ENCODE peak calls at places on chromosomes 3 and 15, in nine cellular contexts. E is GM12864; S is fibroblast of lung; W is hepatocyte; M is GM12865; Z is colonic mucosa; O is activated CD8-positive, alpha-beta T cell treated with anti-CD3 and anti-CD28 coated beads for 36 hours; T is cardiac muscle cell; G is spleen. D is an unnamed sample.

GRCh38 chr15:74172751-74173544 is 562 bp upstream of the ISLR start:
- DNase-seq in E (no peak), Z (peak), M (no peak), G (peak), S (peak), O (no peak), T (peak), W (peak), D (no peak)

GRCh38 chr3:32246079-32246675 is 7.7 kb downstream of the CMTM8 start:
- DNase-seq in W (no peak), G (no peak), E (no peak), S (no peak), Z (no peak), O (no peak), M (no peak), T (no peak), D (no peak)

GRCh38 chr3:66452247-66453040 is 48.4 kb downstream of the LRIG1 start:
- DNase-seq in G (no peak), Z (no peak), M (no peak), W (no peak), S (no peak), T (no peak), O (no peak), E (no peak), D (no peak)

GRCh38 chr15:74327756-74328155 is 39.7 kb downstream of the CYP11A1 start:
- DNase-seq in M (no peak), E (no peak), Z (no peak), S (peak), W (no peak), G (no peak), T (no peak), O (no peak), D (no peak)

GRCh38 chr3:151382671-151383070 is 1.9 kb downstream of the P2RY12 start:
- DNase-seq in Z (peak), E (no peak), W (peak), S (no peak), T (no peak), G (no peak), O (no peak), M (peak), D (no peak)

GRCh38 chr3:89628856-89629255 is 521.4 kb downstream of the EPHA3 start:
- DNase-seq in M (no peak), Z (no peak), T (no peak), O (no peak), W (no peak), G (no peak), E (no peak), S (no peak), D (no peak)

GRCh38 chr3:124886168-124887051 is 755 bp downstream of the ITGB5 start:
- DNase-seq in T (peak), G (peak), O (peak), M (peak), E (no peak), S (peak), W (peak), Z (peak), D (peak)

GRCh38 chr15:69325456-69325971 is 26.8 kb downstream of the PAQR5 start:
- DNase-seq in W (no peak), S (no peak), M (no peak), O (no peak), T (no peak), Z (peak), G (no peak), E (no peak), D (no peak)

GRCh38 chr3:6551165-6551564 is 309.8 kb upstream of the GRM7 start:
- DNase-seq in S (no peak), G (no peak), W (no peak), E (no peak), Z (no peak), M (no peak), T (no peak), O (no peak), D (no peak)

GRCh38 chr3:40086890-40087884 is 222.3 kb upstream of the EIF1B start:
- DNase-seq in Z (peak), E (no peak), S (no peak), G (no peak), W (peak), O (no peak), M (no peak), T (no peak), D (no peak)

GRCh38 chr3:18424213-18424861 is 802 bp downstream of the SATB1 start:
- DNase-seq in S (no peak), E (no peak), Z (peak), M (peak), T (no peak), W (peak), G (peak), O (peak), D (peak)

GRCh38 chr3:4720316-4721075 is 227.3 kb downstream of the ITPR1 start:
- DNase-seq in M (peak), T (peak), E (no peak), W (peak), S (peak), O (peak), Z (peak), G (no peak), D (peak)

GRCh38 chr3:48429416-48430358 is at the start of gene PLXNB1:
- DNase-seq in O (peak), T (peak), S (peak), M (peak), W (peak), E (no peak), G (peak), Z (peak), D (peak)

GRCh38 chr3:160876568-160877100 is 120.6 kb downstream of the PPM1L start:
- DNase-seq in O (no peak), Z (no peak), E (no peak), T (no peak), M (no peak), G (no peak), W (no peak), S (no peak), D (no peak)

GRCh38 chr15:82933576-82933975 is 18.9 kb downstream of the HOMER2 start:
- DNase-seq in W (no peak), T (no peak), S (peak), G (peak), M (no peak), Z (no peak), E (no peak), O (peak), D (no peak)

GRCh38 chr3:34203386-34203785 is 405.0 kb downstream of the PDCD6IP start:
- DNase-seq in Z (no peak), O (no peak), T (no peak), W (no peak), S (no peak), M (no peak), G (no peak), E (no peak), D (no peak)

GRCh38 chr3:140004271-140004670 is 69.3 kb downstream of the CLSTN2 start:
- DNase-seq in M (no peak), E (no peak), W (no peak), S (no peak), G (no peak), O (no peak), Z (no peak), T (no peak), D (no peak)

GRCh38 chr3:34947849-34948248 is 691.5 kb upstream of the ARPP21 start:
- DNase-seq in S (peak), Z (no peak), W (no peak), O (no peak), M (no peak), T (peak), E (no peak), G (no peak), D (no peak)

GRCh38 chr15:91627473-91628309 is 225.8 kb upstream of the SLCO3A1 start:
- DNase-seq in E (no peak), Z (no peak), G (no peak), M (no peak), T (peak), W (peak), S (peak), O (no peak), D (no peak)

GRCh38 chr3:112399064-112399463 is 66.1 kb downstream of the CD200 start:
- DNase-seq in T (no peak), W (no peak), Z (no peak), M (no peak), S (no peak), E (no peak), G (no peak), O (no peak), D (no peak)

GRCh38 chr3:112405845-112406244 is 72.9 kb downstream of the CD200 start:
- DNase-seq in E (peak), O (peak), Z (no peak), S (no peak), T (no peak), W (no peak), G (no peak), M (peak), D (no peak)

GRCh38 chr3:112403101-112403500 is 70.1 kb downstream of the CD200 start:
- DNase-seq in W (no peak), Z (no peak), G (no peak), E (no peak), M (no peak), S (no peak), T (no peak), O (no peak), D (no peak)

GRCh38 chr3:112397529-112397928 is 64.6 kb downstream of the CD200 start:
- DNase-seq in W (no peak), E (no peak), T (no peak), S (no peak), O (no peak), M (no peak), G (no peak), Z (no peak), D (no peak)

GRCh38 chr3:112401617-112402016 is 68.7 kb downstream of the CD200 start:
- DNase-seq in M (no peak), E (no peak), W (no peak), G (no peak), Z (no peak), T (no peak), O (no peak), S (no peak), D (no peak)
- TF ChIP-seq CTCF in M (no peak), E (no peak), W (no peak), G (no peak), Z (no peak), T (no peak), O (no peak), S (no peak), D (no peak)

DNA sequence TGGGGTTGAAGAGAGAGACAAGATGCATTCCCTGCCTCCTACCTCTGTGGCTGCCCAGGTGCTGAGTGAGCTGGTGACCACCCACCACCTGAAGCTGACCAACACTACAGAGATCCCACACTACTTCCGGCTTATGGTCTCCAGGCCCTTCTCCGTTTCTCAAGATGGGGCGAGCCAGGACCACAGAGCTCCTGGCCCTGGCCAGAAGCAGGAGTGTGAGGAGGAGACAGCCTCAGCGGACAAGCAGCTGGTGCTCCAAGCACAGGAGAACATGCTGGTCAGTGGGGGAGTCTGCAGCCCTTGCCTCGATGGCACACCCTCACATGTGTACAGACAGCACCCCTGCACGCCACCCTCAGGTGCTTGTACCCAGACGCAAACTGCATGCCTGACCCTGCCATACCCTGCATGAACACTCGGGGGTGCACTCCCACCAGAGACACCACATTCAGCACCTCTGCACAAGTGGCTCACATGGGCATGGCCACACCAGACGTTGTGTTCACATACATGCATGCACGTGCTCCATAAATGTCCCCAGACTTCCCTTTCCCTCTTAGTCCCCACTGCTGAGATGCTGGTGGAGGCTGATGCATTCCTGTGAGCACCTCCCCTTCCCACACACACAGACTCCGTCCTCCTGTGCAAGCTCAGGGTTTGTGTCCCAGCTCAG is 19.0 kb downstream of the ACAA1 start:
- DNase-seq in E (no peak), Z (peak), T (peak), M (peak), S (peak), O (peak), G (peak), W (peak), D (peak)
- TF ChIP-seq CTCF in E (peak), Z (peak), T (peak), M (peak), S (peak), O (peak), G (peak), W (peak), D (peak)

DNA sequence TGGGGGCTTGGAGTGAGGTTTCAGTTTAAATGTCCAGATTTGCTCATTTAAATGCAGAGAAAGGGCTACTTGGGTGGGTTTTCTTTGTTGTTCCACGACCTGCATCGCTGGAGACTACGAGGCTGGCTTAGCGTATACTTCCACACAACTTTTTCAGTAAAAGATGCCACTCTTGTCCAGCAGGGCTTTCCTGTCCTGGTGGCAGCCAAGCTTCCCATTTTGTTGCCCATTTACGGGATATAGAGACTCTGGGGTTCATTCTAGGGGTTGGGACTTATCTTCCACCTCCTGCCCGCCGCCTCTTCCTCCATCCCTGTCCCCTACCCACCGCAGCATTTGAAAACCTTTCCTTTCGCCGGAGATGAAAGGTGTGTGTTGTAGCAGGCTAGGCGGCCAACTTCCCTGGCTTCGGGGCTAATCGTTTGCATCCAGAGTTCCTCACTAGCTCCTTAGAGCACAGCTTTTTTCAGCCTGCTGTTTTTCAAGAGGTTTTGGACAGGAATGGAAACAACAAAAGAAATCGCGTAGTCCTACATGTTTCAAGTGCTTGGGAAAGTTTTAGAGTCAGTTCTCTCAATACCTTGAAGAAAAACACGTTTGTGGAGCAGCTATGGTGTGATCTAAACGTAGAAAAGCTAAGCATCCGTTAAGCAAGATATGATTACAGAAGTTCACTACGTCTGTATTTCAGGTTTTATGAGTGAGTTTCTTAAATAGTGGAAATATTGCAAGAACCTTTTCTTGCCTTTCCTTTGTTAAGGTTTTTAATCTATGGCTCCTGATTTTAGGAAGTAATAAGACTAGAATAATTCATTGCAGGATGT is 843 bp downstream of the CHRNA5 start:
- DNase-seq in W (peak), E (no peak), Z (peak), M (peak), T (peak), O (peak), G (no peak), S (peak), D (peak)
- TF ChIP-seq CTCF in W (peak), E (peak), Z (no peak), M (peak), T (peak), O (no peak), G (no peak), S (peak), D (no peak)

DNA sequence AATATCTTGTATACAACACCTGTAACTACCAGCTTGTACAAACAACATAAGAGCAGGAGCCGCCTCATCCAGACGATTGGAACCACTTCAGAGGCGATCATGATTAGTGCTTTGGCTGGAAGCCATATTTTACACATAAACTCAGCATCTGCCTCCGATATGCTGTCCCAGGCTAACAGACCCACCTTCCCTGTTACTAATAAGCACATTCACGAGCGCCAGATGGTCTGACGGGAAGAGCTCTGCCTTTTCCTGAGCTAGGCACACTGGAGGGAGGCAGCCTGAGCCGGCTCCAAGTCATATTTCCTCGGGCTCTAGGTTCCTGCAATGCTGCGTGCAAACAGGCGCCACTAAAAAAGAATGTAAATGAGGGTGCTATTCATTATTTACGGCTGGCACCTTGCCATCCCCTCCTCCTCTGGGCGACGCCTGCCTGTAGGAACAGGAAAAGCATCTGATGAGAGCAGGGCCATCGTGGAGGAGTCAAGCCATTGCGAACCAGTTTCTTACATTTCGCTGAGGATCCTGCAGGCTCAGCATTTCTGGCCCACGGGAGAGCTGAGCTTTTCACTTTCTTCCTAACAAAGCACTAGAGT is 98.2 kb downstream of the ANXA2 start:
- DNase-seq in Z (peak), O (no peak), E (no peak), W (peak), T (no peak), M (no peak), S (peak), G (no peak), D (no peak)
- TF ChIP-seq CTCF in Z (no peak), O (no peak), E (no peak), W (no peak), T (peak), M (no peak), S (no peak), G (no peak), D (no peak)

D was measured in GM13976.